ENCODE peak calls at places on chromosome 13, in nine cellular contexts. One of them, this sample, is unnamed.

GRCh38 chr13:88464851-88465250 is 793.7 kb downstream of the SLITRK5 start:
- DNase-seq in GM23338: no peak
- DNase-seq in K562: no peak
- DNase-seq in A549: no peak
- DNase-seq in HepG2: no peak
- DNase-seq in SK-N-SH: no peak
- DNase-seq in HCT116: no peak
- DNase-seq in Panc1: no peak
- DNase-seq in GM12878: no peak
- DNase-seq in this sample: no peak

GRCh38 chr13:108895220-108895704 is 265.9 kb downstream of the MYO16 start:
- DNase-seq in GM23338: peak; percentile 69
- DNase-seq in K562: no peak
- DNase-seq in A549: peak; percentile 56
- DNase-seq in HepG2: peak; percentile 36
- DNase-seq in SK-N-SH: peak; percentile 38
- DNase-seq in HCT116: no peak
- DNase-seq in Panc1: no peak
- DNase-seq in GM12878: no peak
- DNase-seq in this sample: no peak

GRCh38 chr13:28568286-28568685 is 73.4 kb upstream of the FLT1 start:
- DNase-seq in GM23338: no peak
- DNase-seq in K562: peak; percentile 17
- DNase-seq in A549: no peak
- DNase-seq in HepG2: no peak
- DNase-seq in SK-N-SH: peak; percentile 46
- DNase-seq in HCT116: no peak
- DNase-seq in Panc1: no peak
- DNase-seq in GM12878: no peak
- DNase-seq in this sample: peak; percentile 59

GRCh38 chr13:44302233-44302632 is 71.4 kb upstream of the SERP2 start:
- DNase-seq in GM23338: no peak
- DNase-seq in K562: no peak
- DNase-seq in A549: no peak
- DNase-seq in HepG2: no peak
- DNase-seq in SK-N-SH: no peak
- DNase-seq in HCT116: no peak
- DNase-seq in Panc1: no peak
- DNase-seq in GM12878: no peak
- DNase-seq in this sample: no peak

GRCh38 chr13:79085021-79085420 is 321.0 kb downstream of the RBM26 start:
- DNase-seq in GM23338: no peak
- DNase-seq in K562: no peak
- DNase-seq in A549: no peak
- DNase-seq in HepG2: no peak
- DNase-seq in SK-N-SH: no peak
- DNase-seq in HCT116: no peak
- DNase-seq in Panc1: no peak
- DNase-seq in GM12878: no peak
- DNase-seq in this sample: no peak

GRCh38 chr13:92390217-92390616 is 836.4 kb upstream of the GPC6 start:
- DNase-seq in GM23338: no peak
- DNase-seq in K562: no peak
- DNase-seq in A549: no peak
- DNase-seq in HepG2: no peak
- DNase-seq in SK-N-SH: no peak
- DNase-seq in HCT116: no peak
- DNase-seq in Panc1: no peak
- DNase-seq in GM12878: no peak
- DNase-seq in this sample: no peak

GRCh38 chr13:113084094-113084942 is 21.3 kb upstream of the F7 start:
- DNase-seq in GM23338: peak; percentile 47
- DNase-seq in K562: no peak
- DNase-seq in A549: no peak
- DNase-seq in HepG2: no peak
- DNase-seq in SK-N-SH: no peak
- DNase-seq in HCT116: no peak
- DNase-seq in Panc1: no peak
- DNase-seq in GM12878: no peak
- DNase-seq in this sample: no peak

GRCh38 chr13:32408999-32409313 is 19.0 kb downstream of the N4BP2L1 start:
- DNase-seq in GM23338: no peak
- DNase-seq in K562: no peak
- DNase-seq in A549: no peak
- DNase-seq in HepG2: no peak
- DNase-seq in SK-N-SH: no peak
- DNase-seq in HCT116: no peak
- DNase-seq in Panc1: no peak
- DNase-seq in GM12878: no peak
- DNase-seq in this sample: no peak

GRCh38 chr13:100024023-100024422 is 42.4 kb downstream of the ZIC2 start:
- DNase-seq in GM23338: no peak
- DNase-seq in K562: no peak
- DNase-seq in A549: no peak
- DNase-seq in HepG2: no peak
- DNase-seq in SK-N-SH: no peak
- DNase-seq in HCT116: no peak
- DNase-seq in Panc1: no peak
- DNase-seq in GM12878: no peak
- DNase-seq in this sample: no peak

GRCh38 chr13:82717249-82717648 is 1165.0 kb downstream of the SLITRK1 start:
- DNase-seq in GM23338: no peak
- DNase-seq in K562: no peak
- DNase-seq in A549: no peak
- DNase-seq in HepG2: no peak
- DNase-seq in SK-N-SH: no peak
- DNase-seq in HCT116: no peak
- DNase-seq in Panc1: no peak
- DNase-seq in GM12878: no peak
- DNase-seq in this sample: no peak

GRCh38 chr13:113947321-113948033 is 26.4 kb downstream of the C13orf46 start:
- DNase-seq in GM23338: peak; percentile 27
- DNase-seq in K562: peak; percentile 35
- DNase-seq in A549: peak; percentile 32
- DNase-seq in HepG2: no peak
- DNase-seq in SK-N-SH: no peak
- DNase-seq in HCT116: peak; percentile 12
- DNase-seq in Panc1: no peak
- DNase-seq in GM12878: no peak
- DNase-seq in this sample: no peak

GRCh38 chr13:77779461-77780272 is 82.2 kb downstream of the SLAIN1 start:
- DNase-seq in GM23338: peak; percentile 76
- DNase-seq in K562: no peak
- DNase-seq in A549: peak; percentile 61
- DNase-seq in HepG2: peak; percentile 26
- DNase-seq in SK-N-SH: peak; percentile 36
- DNase-seq in HCT116: peak; percentile 18
- DNase-seq in Panc1: peak; percentile 8
- DNase-seq in GM12878: peak; percentile 24
- DNase-seq in this sample: peak; percentile 93

DNA sequence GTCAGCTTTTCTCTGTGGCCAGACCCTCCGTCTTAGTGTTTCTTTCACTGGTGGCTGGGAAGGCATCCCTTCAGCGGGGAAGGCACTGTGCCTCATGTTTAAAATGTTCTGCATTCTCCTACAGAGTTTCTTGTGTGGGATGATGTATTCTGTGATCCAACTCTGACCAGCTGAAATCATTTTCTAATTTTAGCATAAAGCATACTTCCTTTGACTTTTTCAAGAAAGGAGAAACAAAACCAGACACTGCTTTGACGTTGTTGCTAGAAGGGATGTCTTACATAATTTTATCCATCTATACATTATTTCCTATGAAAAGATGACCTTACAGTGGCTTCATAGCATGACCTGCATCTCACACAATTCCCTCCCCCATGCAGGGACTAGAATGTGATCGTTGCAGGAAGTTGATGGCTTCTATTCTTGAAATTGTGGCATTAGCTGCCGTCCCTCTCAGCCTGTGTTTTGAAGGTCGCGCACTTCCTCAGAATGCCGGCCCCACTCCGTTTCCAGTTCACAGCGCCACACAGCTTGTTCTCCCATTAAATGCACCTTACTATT is 38.6 kb upstream of the TEX29 start:
- DNase-seq in GM23338: no peak
- DNase-seq in K562: no peak
- DNase-seq in A549: no peak
- DNase-seq in HepG2: no peak
- DNase-seq in SK-N-SH: no peak
- DNase-seq in HCT116: no peak
- DNase-seq in Panc1: no peak
- DNase-seq in GM12878: no peak
- DNase-seq in this sample: peak; percentile 48
- TF ChIP-seq REST in GM23338: no peak
- TF ChIP-seq REST in K562: no peak
- TF ChIP-seq REST in A549: no peak
- TF ChIP-seq REST in HepG2: no peak
- TF ChIP-seq REST in SK-N-SH: no peak
- TF ChIP-seq REST in HCT116: no peak
- TF ChIP-seq REST in Panc1: no peak
- TF ChIP-seq REST in GM12878: no peak
- TF ChIP-seq REST in this sample: no peak

GRCh38 chr13:111539252-111539651 is 218.8 kb downstream of the TEX29 start:
- DNase-seq in GM23338: no peak
- DNase-seq in K562: no peak
- DNase-seq in A549: no peak
- DNase-seq in HepG2: no peak
- DNase-seq in SK-N-SH: no peak
- DNase-seq in HCT116: no peak
- DNase-seq in Panc1: no peak
- DNase-seq in GM12878: no peak
- DNase-seq in this sample: no peak
- TF ChIP-seq REST in GM23338: no peak
- TF ChIP-seq REST in K562: no peak
- TF ChIP-seq REST in A549: no peak
- TF ChIP-seq REST in HepG2: no peak
- TF ChIP-seq REST in SK-N-SH: no peak
- TF ChIP-seq REST in HCT116: no peak
- TF ChIP-seq REST in Panc1: no peak
- TF ChIP-seq REST in GM12878: no peak
- TF ChIP-seq REST in this sample: no peak

GRCh38 chr13:29761815-29762214 is 88.6 kb downstream of the UBL3 start:
- DNase-seq in GM23338: peak; percentile 59
- DNase-seq in K562: no peak
- DNase-seq in A549: no peak
- DNase-seq in HepG2: no peak
- DNase-seq in SK-N-SH: no peak
- DNase-seq in HCT116: no peak
- DNase-seq in Panc1: no peak
- DNase-seq in GM12878: no peak
- DNase-seq in this sample: no peak

GRCh38 chr13:29771247-29771646 is 79.2 kb downstream of the UBL3 start:
- DNase-seq in GM23338: peak; percentile 52
- DNase-seq in K562: no peak
- DNase-seq in A549: peak; percentile 36
- DNase-seq in HepG2: peak; percentile 23
- DNase-seq in SK-N-SH: peak; percentile 16
- DNase-seq in HCT116: peak; percentile 37
- DNase-seq in Panc1: no peak
- DNase-seq in GM12878: no peak
- DNase-seq in this sample: no peak

GRCh38 chr13:29763426-29764180 is 86.8 kb downstream of the UBL3 start:
- DNase-seq in GM23338: no peak
- DNase-seq in K562: no peak
- DNase-seq in A549: no peak
- DNase-seq in HepG2: no peak
- DNase-seq in SK-N-SH: no peak
- DNase-seq in HCT116: no peak
- DNase-seq in Panc1: no peak
- DNase-seq in GM12878: no peak
- DNase-seq in this sample: no peak

GRCh38 chr13:29761160-29761559 is 89.3 kb downstream of the UBL3 start:
- DNase-seq in GM23338: no peak
- DNase-seq in K562: no peak
- DNase-seq in A549: no peak
- DNase-seq in HepG2: no peak
- DNase-seq in SK-N-SH: no peak
- DNase-seq in HCT116: no peak
- DNase-seq in Panc1: no peak
- DNase-seq in GM12878: no peak
- DNase-seq in this sample: no peak

DNA sequence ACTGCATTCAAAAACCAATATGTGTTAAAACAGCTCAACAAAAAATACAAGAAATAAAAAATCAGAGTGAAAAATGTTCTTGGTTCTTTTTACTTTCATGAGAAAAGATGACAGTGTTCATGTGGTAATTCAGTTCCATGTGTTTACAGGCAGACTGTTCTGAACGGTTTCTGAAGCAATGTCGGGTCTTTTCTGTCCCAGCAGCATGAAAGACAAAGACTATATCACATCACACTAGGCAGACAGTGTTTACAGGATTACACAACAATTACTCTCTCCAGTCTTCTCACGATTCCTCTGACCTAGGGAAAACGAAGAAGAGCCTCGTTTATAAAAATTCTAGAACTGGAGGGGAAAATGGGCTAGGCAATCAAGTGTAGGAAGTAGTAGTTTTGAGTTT is 83.4 kb downstream of the UBL3 start:
- DNase-seq in GM23338: no peak
- DNase-seq in K562: no peak
- DNase-seq in A549: no peak
- DNase-seq in HepG2: no peak
- DNase-seq in SK-N-SH: no peak
- DNase-seq in HCT116: no peak
- DNase-seq in Panc1: no peak
- DNase-seq in GM12878: no peak
- DNase-seq in this sample: no peak
- TF ChIP-seq REST in GM23338: no peak
- TF ChIP-seq REST in K562: no peak
- TF ChIP-seq REST in A549: no peak
- TF ChIP-seq REST in HepG2: no peak
- TF ChIP-seq REST in SK-N-SH: no peak
- TF ChIP-seq REST in HCT116: no peak
- TF ChIP-seq REST in Panc1: no peak
- TF ChIP-seq REST in GM12878: no peak
- TF ChIP-seq REST in this sample: no peak

GRCh38 chr13:69280399-69280798 is 827.2 kb upstream of the ATXN8OS start:
- DNase-seq in GM23338: no peak
- DNase-seq in K562: no peak
- DNase-seq in A549: no peak
- DNase-seq in HepG2: no peak
- DNase-seq in SK-N-SH: no peak
- DNase-seq in HCT116: no peak
- DNase-seq in Panc1: no peak
- DNase-seq in GM12878: no peak
- DNase-seq in this sample: no peak

GRCh38 chr13:69274231-69274630 is 833.4 kb upstream of the ATXN8OS start:
- DNase-seq in GM23338: no peak
- DNase-seq in K562: no peak
- DNase-seq in A549: no peak
- DNase-seq in HepG2: no peak
- DNase-seq in SK-N-SH: no peak
- DNase-seq in HCT116: no peak
- DNase-seq in Panc1: no peak
- DNase-seq in GM12878: no peak
- DNase-seq in this sample: no peak

DNA sequence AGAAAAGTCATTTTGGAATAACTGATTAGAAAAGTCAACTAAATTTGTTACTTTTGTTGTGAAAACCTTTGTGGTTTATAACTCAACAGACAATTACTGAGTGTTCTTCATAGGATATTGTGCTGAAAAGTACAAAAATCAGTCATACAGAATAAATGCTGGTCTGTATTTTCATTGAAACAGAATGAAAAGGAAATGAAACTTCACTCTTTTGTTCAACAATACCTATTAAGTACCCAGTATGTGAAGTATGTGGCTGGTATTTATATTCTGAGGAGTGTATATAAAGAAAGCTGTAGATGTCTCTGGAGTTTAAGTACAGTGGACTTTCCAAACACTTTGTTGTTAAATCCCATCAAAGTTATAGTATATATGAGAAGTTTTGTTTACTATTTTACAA is 828.4 kb upstream of the ATXN8OS start:
- DNase-seq in GM23338: no peak
- DNase-seq in K562: no peak
- DNase-seq in A549: no peak
- DNase-seq in HepG2: no peak
- DNase-seq in SK-N-SH: no peak
- DNase-seq in HCT116: no peak
- DNase-seq in Panc1: no peak
- DNase-seq in GM12878: no peak
- DNase-seq in this sample: no peak
- TF ChIP-seq REST in GM23338: no peak
- TF ChIP-seq REST in K562: no peak
- TF ChIP-seq REST in A549: no peak
- TF ChIP-seq REST in HepG2: no peak
- TF ChIP-seq REST in SK-N-SH: no peak
- TF ChIP-seq REST in HCT116: no peak
- TF ChIP-seq REST in Panc1: no peak
- TF ChIP-seq REST in GM12878: no peak
- TF ChIP-seq REST in this sample: no peak